ENCODE peak calls at places on chromosomes 6 and 20, in four cellular contexts. One of them, this sample, is unnamed.
A peak's percentile ranks its signal among the peaks of the same experiment; 100 is the strongest.

GRCh38 chr6:33136310-33136895 is 55.9 kb downstream of the COL11A2 start:
- DNase-seq in progenitor cell of endocrine pancreas: no peak
- DNase-seq in MCF 10A: no peak
- DNase-seq in hypothalamus: no peak
- DNase-seq in this sample: no peak

GRCh38 chr6:137717074-137718073 is 149.7 kb upstream of the TNFAIP3 start:
- DNase-seq in MCF 10A: no peak
- DNase-seq in progenitor cell of endocrine pancreas: no peak
- DNase-seq in hypothalamus: no peak
- DNase-seq in this sample: no peak

GRCh38 chr20:49929142-49929494 is 7.1 kb upstream of the RNF114 start:
- DNase-seq in progenitor cell of endocrine pancreas: no peak
- DNase-seq in MCF 10A: no peak
- DNase-seq in hypothalamus: no peak
- DNase-seq in this sample: no peak

GRCh38 chr6:16570221-16570553 is 191.1 kb downstream of the ATXN1 start:
- DNase-seq in progenitor cell of endocrine pancreas: no peak
- DNase-seq in MCF 10A: no peak
- DNase-seq in hypothalamus: no peak
- DNase-seq in this sample: no peak

GRCh38 chr6:138682722-138683521 is 90.6 kb upstream of the CCDC28A start:
- DNase-seq in progenitor cell of endocrine pancreas: no peak
- DNase-seq in hypothalamus: no peak
- DNase-seq in MCF 10A: peak; percentile 86
- DNase-seq in this sample: no peak

GRCh38 chr6:78324213-78324612 is 543.1 kb upstream of the IRAK1BP1 start:
- DNase-seq in progenitor cell of endocrine pancreas: no peak
- DNase-seq in MCF 10A: peak; percentile 70
- DNase-seq in hypothalamus: no peak
- DNase-seq in this sample: no peak

GRCh38 chr6:109457596-109457996 is 2.0 kb upstream of the MICAL1 start:
- DNase-seq in hypothalamus: no peak
- DNase-seq in progenitor cell of endocrine pancreas: no peak
- DNase-seq in MCF 10A: no peak
- DNase-seq in this sample: no peak

GRCh38 chr20:53774487-53775203 is 181.0 kb upstream of the ZNF217 start:
- DNase-seq in hypothalamus: no peak
- DNase-seq in MCF 10A: peak; percentile 89
- DNase-seq in progenitor cell of endocrine pancreas: no peak
- DNase-seq in this sample: peak; percentile 70

GRCh38 chr6:151443911-151444621 is 7.9 kb downstream of the RMND1 start:
- DNase-seq in hypothalamus: no peak
- DNase-seq in MCF 10A: no peak
- DNase-seq in progenitor cell of endocrine pancreas: no peak
- DNase-seq in this sample: no peak

GRCh38 chr6:150185697-150186096 is 42.9 kb downstream of the PPP1R14C start:
- DNase-seq in MCF 10A: no peak
- DNase-seq in progenitor cell of endocrine pancreas: no peak
- DNase-seq in hypothalamus: no peak
- DNase-seq in this sample: no peak

GRCh38 chr6:15904651-15905376 is 224.1 kb upstream of the MYLIP start:
- DNase-seq in hypothalamus: no peak
- DNase-seq in progenitor cell of endocrine pancreas: no peak
- DNase-seq in MCF 10A: no peak
- DNase-seq in this sample: no peak

GRCh38 chr6:157604816-157605215 is 218.2 kb upstream of the SNX9 start:
- DNase-seq in hypothalamus: no peak
- DNase-seq in MCF 10A: no peak
- DNase-seq in progenitor cell of endocrine pancreas: no peak
- DNase-seq in this sample: no peak

GRCh38 chr6:159082039-159082815 is 37.4 kb upstream of the TAGAP start:
- DNase-seq in hypothalamus: no peak
- DNase-seq in MCF 10A: no peak
- DNase-seq in progenitor cell of endocrine pancreas: no peak
- DNase-seq in this sample: no peak

GRCh38 chr20:62716198-62716940 is 7.7 kb downstream of the NTSR1 start:
- DNase-seq in MCF 10A: no peak
- DNase-seq in progenitor cell of endocrine pancreas: no peak
- DNase-seq in hypothalamus: no peak
- DNase-seq in this sample: no peak

GRCh38 chr6:141914646-141915045 is 218.1 kb upstream of the GJE1 start:
- DNase-seq in hypothalamus: no peak
- DNase-seq in progenitor cell of endocrine pancreas: no peak
- DNase-seq in MCF 10A: no peak
- DNase-seq in this sample: no peak

GRCh38 chr20:43432498-43432897 is 25.2 kb upstream of the SRSF6 start:
- DNase-seq in hypothalamus: no peak
- DNase-seq in MCF 10A: no peak
- DNase-seq in progenitor cell of endocrine pancreas: no peak
- DNase-seq in this sample: no peak

GRCh38 chr6:148491638-148492210 is 149.1 kb downstream of the SASH1 start:
- DNase-seq in MCF 10A: no peak
- DNase-seq in progenitor cell of endocrine pancreas: no peak
- DNase-seq in hypothalamus: no peak
- DNase-seq in this sample: no peak

GRCh38 chr6:403659-404655 is 12.4 kb downstream of the IRF4 start:
- DNase-seq in MCF 10A: no peak
- DNase-seq in hypothalamus: no peak
- DNase-seq in progenitor cell of endocrine pancreas: no peak
- DNase-seq in this sample: no peak

GRCh38 chr6:71982385-71982784 is 96.0 kb downstream of the RIMS1 start:
- DNase-seq in progenitor cell of endocrine pancreas: no peak
- DNase-seq in hypothalamus: no peak
- DNase-seq in MCF 10A: no peak
- DNase-seq in this sample: no peak

GRCh38 chr20:4160761-4161305 is 145.5 kb upstream of the RNF24 start:
- DNase-seq in hypothalamus: peak; percentile 79
- DNase-seq in MCF 10A: peak; percentile 77
- DNase-seq in progenitor cell of endocrine pancreas: no peak
- DNase-seq in this sample: no peak

GRCh38 chr6:51550243-51550642 is 537.2 kb downstream of the PKHD1 start:
- DNase-seq in progenitor cell of endocrine pancreas: no peak
- DNase-seq in hypothalamus: no peak
- DNase-seq in MCF 10A: no peak
- DNase-seq in this sample: no peak

GRCh38 chr20:44204156-44204831 is 6.3 kb downstream of the OSER1 start:
- DNase-seq in MCF 10A: peak; percentile 88
- DNase-seq in hypothalamus: no peak
- DNase-seq in progenitor cell of endocrine pancreas: no peak
- DNase-seq in this sample: peak; percentile 72

This sample was measured in AG09319.